ENCODE peak calls at places on chromosomes 1 and 21, in eight cellular contexts. H is HL-60, A is GM23338, F is stomach, D is Panc1, E is GM12878, Y is K562, O is breast epithelium. N is an unnamed sample.

GRCh38 chr1:193313354-193314140 is 127.1 kb upstream of the B3GALT2 start:
- DNase-seq in H (no peak), A (no peak), F (no peak), D (no peak), E (no peak), Y (no peak), O (no peak), N (no peak)

GRCh38 chr1:8020032-8020431 is 6.1 kb downstream of the ERRFI1 start:
- DNase-seq in H (peak), A (no peak), F (no peak), D (no peak), E (no peak), Y (no peak), O (no peak), N (no peak)

GRCh38 chr1:236639686-236640085 is 35.4 kb upstream of the HEATR1 start:
- DNase-seq in H (no peak), A (no peak), F (no peak), D (no peak), E (no peak), Y (no peak), O (no peak), N (no peak)

GRCh38 chr21:14300074-14300473 is 82.9 kb downstream of the HSPA13 start:
- DNase-seq in H (no peak), A (no peak), F (no peak), D (no peak), E (no peak), Y (no peak), O (no peak), N (no peak)

GRCh38 chr1:82979593-82980230 is 1019.2 kb downstream of the TTLL7 start:
- DNase-seq in H (no peak), A (no peak), F (no peak), D (no peak), E (no peak), Y (no peak), O (no peak), N (peak)

GRCh38 chr1:240094043-240094722 is 2.5 kb downstream of the FMN2 start:
- DNase-seq in H (no peak), A (no peak), F (no peak), D (no peak), E (no peak), Y (no peak), O (no peak), N (no peak)

GRCh38 chr1:245154429-245155185 is at the start of gene KIF26B:
- DNase-seq in H (no peak), A (peak), F (no peak), D (no peak), E (no peak), Y (peak), O (no peak), N (peak)

GRCh38 chr1:38061883-38062328 is 15.3 kb upstream of the POU3F1 start:
- DNase-seq in H (no peak), A (no peak), F (no peak), D (no peak), E (peak), Y (no peak), O (no peak), N (peak)

GRCh38 chr1:24875976-24876609 is 54.0 kb downstream of the RUNX3 start:
- DNase-seq in H (no peak), A (no peak), F (no peak), D (no peak), E (no peak), Y (no peak), O (no peak), N (no peak)

GRCh38 chr1:91166106-91166712 is 144.4 kb upstream of the ZNF644 start:
- DNase-seq in H (peak), A (peak), F (peak), D (peak), E (no peak), Y (peak), O (no peak), N (peak)

GRCh38 chr1:48228156-48228555 is 5.6 kb downstream of the SLC5A9 start:
- DNase-seq in H (no peak), A (peak), F (no peak), D (no peak), E (no peak), Y (no peak), O (no peak), N (no peak)

GRCh38 chr1:9440261-9440660 is 99.0 kb upstream of the SLC25A33 start:
- DNase-seq in H (no peak), A (no peak), F (no peak), D (no peak), E (no peak), Y (no peak), O (no peak), N (no peak)

GRCh38 chr1:151871284-151872030 is 17.9 kb upstream of the THEM5 start:
- DNase-seq in H (no peak), A (no peak), F (no peak), D (no peak), E (no peak), Y (no peak), O (no peak), N (no peak)

GRCh38 chr1:32933742-32934322 is 30.8 kb downstream of the RNF19B start:
- DNase-seq in H (no peak), A (peak), F (peak), D (peak), E (no peak), Y (no peak), O (no peak), N (no peak)
- TF ChIP-seq POLR2AphosphoS5 in H (no peak), A (no peak), F (peak), D (no peak), E (no peak), Y (no peak), O (no peak), N (no peak)

DNA sequence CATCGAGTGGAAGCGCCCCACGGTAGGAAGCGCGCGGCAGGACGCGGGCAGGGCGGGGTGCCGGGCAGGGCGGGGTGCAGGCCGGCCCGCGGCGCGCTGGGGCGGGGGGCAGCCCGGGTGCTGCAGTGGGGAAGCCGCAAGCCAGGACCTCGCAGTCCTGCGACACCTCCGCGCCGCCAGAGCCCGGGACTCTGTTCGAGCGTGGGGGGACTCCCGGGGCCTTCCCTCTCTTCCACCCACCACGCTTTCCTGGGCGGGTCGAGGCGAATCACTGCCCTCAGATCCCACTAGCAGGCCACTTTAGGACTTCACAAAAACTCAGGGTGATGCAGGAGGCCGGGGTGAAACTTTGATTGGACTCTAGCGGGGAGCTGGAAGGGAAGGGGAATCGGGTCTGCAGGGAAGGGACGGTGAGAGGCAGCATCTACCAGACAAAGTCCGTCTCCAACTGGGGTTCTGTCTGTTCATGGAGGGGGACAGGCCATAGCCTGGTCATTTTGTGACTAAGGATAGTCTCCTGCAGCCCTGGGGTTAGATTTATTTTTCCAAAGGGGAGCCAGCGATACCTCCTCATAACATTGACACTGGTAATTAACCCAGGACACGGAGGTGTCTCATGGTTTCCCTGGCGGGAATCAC is 636 bp downstream of the CAPN2 start:
- DNase-seq in H (no peak), A (no peak), F (no peak), D (no peak), E (no peak), Y (peak), O (no peak), N (no peak)
- TF ChIP-seq POLR2AphosphoS5 in H (no peak), A (no peak), F (no peak), D (no peak), E (no peak), Y (no peak), O (no peak), N (no peak)

GRCh38 chr1:109361649-109362048 is 36.1 kb downstream of the SORT1 start:
- DNase-seq in H (no peak), A (no peak), F (no peak), D (no peak), E (no peak), Y (no peak), O (no peak), N (no peak)
- TF ChIP-seq POLR2AphosphoS5 in H (no peak), A (no peak), F (no peak), D (no peak), E (no peak), Y (no peak), O (no peak), N (no peak)

GRCh38 chr1:214603819-214604252 is 841 bp downstream of the CENPF start:
- DNase-seq in H (no peak), A (peak), F (no peak), D (no peak), E (no peak), Y (peak), O (no peak), N (no peak)

GRCh38 chr1:214604543-214604942 is 1.5 kb downstream of the CENPF start:
- DNase-seq in H (no peak), A (no peak), F (no peak), D (no peak), E (no peak), Y (no peak), O (no peak), N (no peak)

DNA sequence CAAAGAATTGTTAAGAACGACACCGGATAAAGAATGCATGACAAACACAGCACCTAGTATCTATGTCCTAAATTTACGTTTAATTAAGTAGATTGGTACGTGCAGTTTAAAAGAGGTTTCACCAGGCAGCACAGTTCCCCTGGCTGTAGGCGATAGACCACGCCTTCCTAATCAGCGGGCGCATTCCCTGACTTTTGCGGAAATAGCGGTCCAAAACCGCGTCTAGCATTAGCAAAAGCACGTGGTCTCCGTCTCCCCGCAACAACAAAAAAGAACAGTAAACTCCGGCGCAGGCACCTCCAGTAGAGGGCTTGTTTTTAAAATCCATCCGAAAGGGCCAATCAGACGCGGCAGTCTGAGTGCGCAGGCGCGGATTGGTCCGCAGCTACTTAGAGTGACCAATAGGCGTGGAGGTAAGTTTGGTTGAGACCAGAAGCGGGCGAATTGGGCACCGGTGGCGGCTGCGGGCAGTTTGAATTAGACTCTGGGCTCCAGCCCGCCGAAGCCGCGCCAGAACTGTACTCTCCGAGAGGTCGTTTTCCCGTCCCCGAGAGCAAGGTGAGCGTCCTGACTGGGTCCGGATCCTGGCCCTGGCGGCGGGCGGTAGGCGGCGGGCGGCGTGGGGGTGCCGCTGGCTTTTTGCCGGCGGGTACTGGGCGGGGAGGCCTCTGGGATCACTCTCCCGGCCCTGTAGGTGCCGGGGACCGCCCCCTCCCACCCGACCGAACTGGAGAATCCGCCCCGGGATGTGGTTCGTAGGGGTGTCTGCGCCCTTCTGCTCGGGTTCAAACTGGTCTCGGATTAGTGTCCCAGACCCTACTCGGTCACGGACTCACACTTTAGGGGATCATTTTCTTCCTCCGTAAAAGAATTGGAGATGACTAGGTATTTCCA is at the start of gene CENPF:
- DNase-seq in H (peak), A (peak), F (peak), D (peak), E (peak), Y (peak), O (peak), N (peak)
- TF ChIP-seq POLR2AphosphoS5 in H (peak), A (peak), F (peak), D (peak), E (no peak), Y (peak), O (peak), N (no peak)

GRCh38 chr1:176379626-176380339 is 83.2 kb upstream of the PAPPA2 start:
- DNase-seq in H (no peak), A (no peak), F (no peak), D (no peak), E (no peak), Y (no peak), O (no peak), N (no peak)

GRCh38 chr1:176382163-176382562 is 80.8 kb upstream of the PAPPA2 start:
- DNase-seq in H (no peak), A (no peak), F (no peak), D (no peak), E (no peak), Y (no peak), O (no peak), N (no peak)

GRCh38 chr1:176384841-176385240 is 78.1 kb upstream of the PAPPA2 start:
- DNase-seq in H (no peak), A (no peak), F (no peak), D (no peak), E (no peak), Y (no peak), O (no peak), N (no peak)
- TF ChIP-seq POLR2AphosphoS5 in H (no peak), A (no peak), F (no peak), D (no peak), E (no peak), Y (no peak), O (no peak), N (no peak)

N was measured in GM12891.